ENCODE peak calls at places on chromosomes 4 and X, in five cellular contexts. P is T-helper 2 cell; L is stimulated activated CD4-positive, alpha-beta T cell treated with anti-CD3 and anti-CD28 coated beads, Interleukin-4, amount 100 ng/mL, for 48 hours; G is sciatic nerve; E is NCI-H69. I is an unnamed sample.

GRCh38 chr4:147547314-147548056 is 66.6 kb downstream of the EDNRA start:
- DNase-seq in P (no peak), L (no peak), G (no peak), E (no peak), I (no peak)

GRCh38 chr4:128571747-128572146 is 237.8 kb upstream of the JADE1 start:
- DNase-seq in P (no peak), L (no peak), G (no peak), E (peak; percentile 2), I (no peak)

GRCh38 chr4:40990202-40990898 is 224.0 kb downstream of the APBB2 start:
- DNase-seq in P (no peak), L (no peak), G (no peak), E (no peak), I (no peak)

GRCh38 chr4:100190643-100191600 is 654 bp upstream of the DDIT4L start:
- DNase-seq in P (no peak), L (no peak), G (no peak), E (no peak), I (no peak)

GRCh38 chr4:108830509-108831244 is 67.8 kb upstream of the ETNPPL start:
- DNase-seq in P (no peak), L (no peak), G (no peak), E (peak; percentile 49), I (no peak)

GRCh38 chr4:1241936-1242505 is 6.9 kb downstream of the CTBP1 start:
- DNase-seq in P (no peak), L (no peak), G (peak; percentile 41), E (no peak), I (no peak)

GRCh38 chr4:39770471-39770870 is 72.5 kb downstream of the UBE2K start:
- DNase-seq in P (no peak), L (no peak), G (no peak), E (no peak), I (no peak)

GRCh38 chrX:149950681-149951080 is 12.4 kb upstream of the EOLA2 start:
- DNase-seq in P (no peak), L (no peak), G (no peak), E (peak; percentile 19), I (no peak)

GRCh38 chr4:52103314-52103713 is 52.2 kb downstream of the SPATA18 start:
- DNase-seq in P (no peak), L (no peak), G (no peak), E (peak; percentile 68), I (no peak)

GRCh38 chr4:40980318-40980883 is 230.6 kb downstream of the NSUN7 start:
- DNase-seq in P (no peak), L (no peak), G (no peak), E (peak; percentile 27), I (no peak)

GRCh38 chr4:126784966-126785580 is 847.7 kb upstream of the INTU start:
- DNase-seq in P (no peak), L (no peak), G (no peak), E (no peak), I (no peak)

GRCh38 chr4:10006604-10007435 is 14.5 kb downstream of the SLC2A9 start:
- DNase-seq in P (no peak), L (no peak), G (no peak), E (peak; percentile 73), I (no peak)

GRCh38 chr4:111016416-111016815 is 393.5 kb upstream of the PITX2 start:
- DNase-seq in P (no peak), L (no peak), G (no peak), E (no peak), I (no peak)

GRCh38 chr4:122663814-122664610 is 43.1 kb upstream of the IL21 start:
- DNase-seq in P (no peak), L (no peak), G (no peak), E (no peak), I (no peak)

GRCh38 chrX:132483951-132484350 is 4.9 kb downstream of the MBNL3 start:
- DNase-seq in P (no peak), L (no peak), G (no peak), E (no peak), I (no peak)

GRCh38 chrX:153967536-153968214 is 3.9 kb downstream of the HCFC1 start:
- DNase-seq in P (no peak), L (no peak), G (no peak), E (no peak), I (no peak)

GRCh38 chrX:54066841-54067240 is 22.6 kb upstream of the PHF8 start:
- DNase-seq in P (no peak), L (no peak), G (no peak), E (no peak), I (no peak)

GRCh38 chrX:12089740-12090139 is 48.5 kb upstream of the FRMPD4 start:
- DNase-seq in P (no peak), L (no peak), G (no peak), E (no peak), I (no peak)

GRCh38 chr4:186161138-186161537 is 30.2 kb upstream of the CYP4V2 start:
- DNase-seq in P (no peak), L (no peak), G (no peak), E (no peak), I (peak; percentile 62)

GRCh38 chr4:110589297-110589696 is 33.6 kb downstream of the PITX2 start:
- DNase-seq in P (no peak), L (no peak), G (no peak), E (peak; percentile 1), I (no peak)

GRCh38 chr4:125728568-125728967 is 413.8 kb downstream of the FAT4 start:
- DNase-seq in P (no peak), L (no peak), G (no peak), E (peak; percentile 4), I (no peak)

GRCh38 chr4:93645120-93645519 is 183.4 kb upstream of the ATOH1 start:
- DNase-seq in P (no peak), L (no peak), G (no peak), E (no peak), I (no peak)

GRCh38 chr4:991451-992296 is 1.5 kb downstream of the SLC26A1 start:
- DNase-seq in P (no peak), L (no peak), G (no peak), E (no peak), I (no peak)

GRCh38 chr4:7326693-7327340 is 107.9 kb downstream of the PSAPL1 start:
- DNase-seq in P (no peak), L (no peak), G (no peak), E (no peak), I (no peak)

GRCh38 chrX:113389846-113390245 is 549.2 kb upstream of the AMOT start:
- DNase-seq in P (no peak), L (no peak), G (no peak), E (no peak), I (no peak)

GRCh38 chr4:64617813-64618212 is 208.6 kb upstream of the TECRL start:
- DNase-seq in P (no peak), L (no peak), G (no peak), E (peak; percentile 70), I (no peak)

GRCh38 chrX:72101597-72102037 is 30.1 kb downstream of the RTL5 start:
- DNase-seq in P (no peak), L (no peak), G (no peak), E (no peak), I (no peak)

GRCh38 chr4:37981425-37981824 is 21.2 kb downstream of the PTTG2 start:
- DNase-seq in P (no peak), L (no peak), G (no peak), E (peak; percentile 42), I (no peak)

GRCh38 chrX:49066690-49067089 is 7.1 kb downstream of the PRAF2 start:
- DNase-seq in P (no peak), L (no peak), G (no peak), E (no peak), I (no peak)

GRCh38 chrX:153800746-153801145 is 6.3 kb downstream of the SSR4 start:
- DNase-seq in P (no peak), L (no peak), G (no peak), E (no peak), I (no peak)

GRCh38 chrX:41050359-41050758 is 34.9 kb upstream of the USP9X start:
- DNase-seq in P (no peak), L (no peak), G (no peak), E (no peak), I (no peak)

GRCh38 chr4:5888222-5888701 is 4.6 kb downstream of the CRMP1 start:
- DNase-seq in P (no peak), L (no peak), G (no peak), E (peak; percentile 92), I (no peak)

GRCh38 chr4:177214935-177215334 is 94.7 kb upstream of the NEIL3 start:
- DNase-seq in P (no peak), L (peak; percentile 22), G (no peak), E (no peak), I (no peak)